ENCODE peak calls at places on chromosome 16, in five cellular contexts. L is adrenal gland, R is heart left ventricle, P is cardiac muscle cell, G is thoracic aorta. U is an unnamed sample.

GRCh38 chr16:1989826-1990335 is at the start of gene SYNGR3:
- DNase-seq in L (no peak), R (no peak), P (peak), G (no peak), U (no peak)

GRCh38 chr16:66660422-66661209 is 35.9 kb downstream of the CMTM4 start:
- DNase-seq in L (peak), R (peak), P (peak), G (peak), U (no peak)

GRCh38 chr16:53805747-53806146 is 101.8 kb downstream of the FTO start:
- DNase-seq in L (no peak), R (no peak), P (no peak), G (no peak), U (no peak)

GRCh38 chr16:78461496-78461938 is 362.1 kb downstream of the WWOX start:
- DNase-seq in L (no peak), R (no peak), P (no peak), G (no peak), U (no peak)

GRCh38 chr16:24721830-24722238 is 7.6 kb upstream of the TNRC6A start:
- DNase-seq in L (no peak), R (no peak), P (no peak), G (no peak), U (no peak)

GRCh38 chr16:79751785-79752184 is 151.2 kb upstream of the MAF start:
- DNase-seq in L (peak), R (peak), P (no peak), G (peak), U (no peak)

GRCh38 chr16:74049027-74049426 is 247.6 kb upstream of the PSMD7 start:
- DNase-seq in L (no peak), R (no peak), P (no peak), G (no peak), U (no peak)

GRCh38 chr16:28311913-28312312 is 19.6 kb downstream of the SBK1 start:
- DNase-seq in L (no peak), R (no peak), P (no peak), G (no peak), U (no peak)

GRCh38 chr16:88681084-88681680 is 5.1 kb downstream of the SNAI3 start:
- DNase-seq in L (no peak), R (no peak), P (no peak), G (no peak), U (no peak)

GRCh38 chr16:55842369-55843104 is 9.6 kb upstream of the CES1 start:
- DNase-seq in L (peak), R (no peak), P (peak), G (no peak), U (no peak)

GRCh38 chr16:48014349-48015135 is 141.3 kb downstream of the ABCC12 start:
- DNase-seq in L (no peak), R (no peak), P (no peak), G (no peak), U (no peak)

GRCh38 chr16:88706288-88706964 is at the start of the genes CTU2 and RNF166:
- DNase-seq in L (peak), R (peak), P (peak), G (peak), U (peak)

DNA sequence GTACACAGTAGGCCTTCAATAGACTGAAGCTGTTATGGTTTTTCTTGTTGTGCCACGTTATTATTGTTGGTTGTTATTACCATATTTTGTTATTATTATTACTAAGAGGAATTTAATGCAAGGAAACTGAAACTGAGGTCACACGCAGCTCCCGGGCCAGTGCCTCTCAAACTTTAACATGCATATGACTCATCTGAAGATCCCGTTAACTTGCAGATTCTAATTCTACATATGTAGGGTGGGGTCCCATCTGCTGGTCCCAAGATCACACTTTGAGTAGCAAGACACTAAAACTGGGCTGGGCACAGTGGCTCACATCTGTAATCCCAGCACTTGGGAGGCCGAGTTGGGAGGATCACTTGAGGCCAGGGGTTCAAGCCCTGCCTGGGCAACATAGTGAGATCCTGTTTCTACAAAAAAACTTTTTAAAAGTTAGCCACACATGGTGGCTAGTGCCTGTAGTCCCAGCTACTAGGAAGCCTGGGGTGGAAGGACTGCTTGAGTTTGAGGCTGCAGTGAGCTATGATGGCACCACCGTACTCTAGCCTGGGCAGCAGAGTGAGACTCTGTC is 904 bp downstream of the ACSM5 start:
- DNase-seq in L (no peak), R (no peak), P (no peak), G (no peak), U (no peak)
- H3K4me3 ChIP-seq in L (no peak), R (no peak), P (no peak), G (no peak), U (no peak)

DNA sequence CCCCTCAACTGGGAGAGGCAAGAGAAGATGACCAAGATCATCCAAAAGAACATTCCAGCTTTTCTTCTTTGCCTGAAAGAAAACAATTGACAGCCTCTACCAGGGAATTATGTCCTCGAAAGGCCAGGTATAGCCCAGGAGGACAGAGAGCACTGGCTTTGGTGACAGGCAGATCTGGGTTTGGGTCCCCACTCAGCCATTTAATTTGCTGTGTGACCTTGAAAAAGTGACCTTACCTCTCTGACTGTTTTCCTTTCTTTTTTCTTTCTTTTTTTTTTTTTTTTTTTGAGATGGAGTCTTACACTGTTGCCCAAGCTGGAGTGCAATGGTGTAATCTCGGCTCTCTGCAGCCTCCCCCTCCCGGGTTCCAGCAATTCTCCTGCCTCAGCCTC is 27.7 kb upstream of the KIFC3 start:
- DNase-seq in L (no peak), R (no peak), P (no peak), G (no peak), U (no peak)
- TF ChIP-seq CTCF in L (no peak), R (no peak), P (no peak), G (no peak), U (no peak)

DNA sequence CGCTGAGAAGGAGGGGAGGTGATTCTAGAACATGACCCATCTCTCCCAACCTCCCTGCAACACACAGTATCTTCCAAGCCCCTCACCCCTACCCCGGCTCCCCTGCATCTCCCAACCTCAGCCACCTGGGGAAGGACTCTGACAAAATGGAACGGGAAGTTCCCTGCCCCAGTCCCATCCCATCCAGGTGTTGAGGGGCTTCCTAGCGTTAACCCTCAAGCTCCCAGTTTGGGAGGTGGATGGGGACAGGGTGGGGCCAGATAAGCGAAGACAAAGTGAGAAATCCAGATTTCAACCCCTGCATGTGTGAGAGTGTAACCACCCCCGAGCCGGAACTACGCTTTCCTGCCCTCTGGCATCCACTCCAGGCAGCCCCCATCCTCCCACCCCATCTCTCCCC is 1.8 kb downstream of the ZSCAN10 start:
- DNase-seq in L (no peak), R (no peak), P (no peak), G (no peak), U (no peak)
- H3K4me3 ChIP-seq in L (no peak), R (no peak), P (no peak), G (no peak), U (no peak)

GRCh38 chr16:85157813-85158701 is 45.8 kb upstream of the CIBAR2 start:
- DNase-seq in L (no peak), R (peak), P (peak), G (no peak), U (no peak)
- TF ChIP-seq CTCF in L (no peak), R (no peak), P (no peak), G (no peak), U (no peak)

GRCh38 chr16:11630230-11631056 is 37.8 kb upstream of the SNN start:
- DNase-seq in L (peak), R (no peak), P (no peak), G (no peak), U (no peak)
- H3K4me3 ChIP-seq in L (no peak), R (no peak), P (no peak), G (no peak), U (no peak)

GRCh38 chr16:14015017-14015416 is 56.1 kb upstream of the MRTFB start:
- DNase-seq in L (no peak), R (no peak), P (no peak), G (no peak), U (no peak)

GRCh38 chr16:14015461-14015860 is 55.7 kb upstream of the MRTFB start:
- DNase-seq in L (no peak), R (no peak), P (no peak), G (no peak), U (no peak)

GRCh38 chr16:14013571-14014283 is 57.4 kb upstream of the MRTFB start:
- DNase-seq in L (peak), R (no peak), P (peak), G (peak), U (peak)

GRCh38 chr16:14014284-14014625 is 56.9 kb upstream of the MRTFB start:
- DNase-seq in L (no peak), R (no peak), P (no peak), G (no peak), U (no peak)

GRCh38 chr16:14015948-14016347 is 55.2 kb upstream of the MRTFB start:
- DNase-seq in L (peak), R (peak), P (no peak), G (no peak), U (peak)
- TF ChIP-seq CTCF in L (no peak), R (no peak), P (no peak), G (no peak), U (no peak)

GRCh38 chr16:19410435-19411153 is 7.1 kb upstream of the TMC5 start:
- DNase-seq in L (no peak), R (peak), P (peak), G (no peak), U (no peak)
- H3K4me3 ChIP-seq in L (peak), R (peak), P (peak), G (peak), U (no peak)

GRCh38 chr16:85479972-85480726 is 133.0 kb upstream of the GSE1 start:
- DNase-seq in L (no peak), R (no peak), P (peak), G (no peak), U (no peak)
- TF ChIP-seq CTCF in L (no peak), R (no peak), P (peak), G (peak), U (peak)

GRCh38 chr16:62036101-62036806 is at the start of gene CDH8:
- DNase-seq in L (no peak), R (peak), P (peak), G (no peak), U (no peak)
- H3K4me3 ChIP-seq in L (no peak), R (peak), P (peak), G (peak), U (peak)